ENCODE peak calls at places on chromosomes 16 and 17, in ten cellular contexts. B, K, V, J, D, U, X, P, E and O are unnamed samples.

GRCh38 chr17:60743812-60744211 is 66.2 kb downstream of the BCAS3 start:
- DNase-seq in B (no peak), K (peak; percentile 30), V (peak; percentile 48), J (no peak), D (no peak), U (no peak), X (no peak), P (peak; percentile 10), E (peak; percentile 51), O (peak; percentile 76)

GRCh38 chr17:81509048-81509686 is 3.4 kb downstream of the ACTG1 start:
- DNase-seq in B (no peak), K (no peak), V (no peak), J (no peak), D (peak; percentile 41), U (no peak), X (no peak), P (no peak), E (no peak), O (no peak)

GRCh38 chr17:78798695-78799559 is 16.9 kb upstream of the CYTH1 start:
- DNase-seq in B (no peak), K (peak; percentile 27), V (no peak), J (no peak), D (peak; percentile 35), U (no peak), X (no peak), P (no peak), E (peak; percentile 35), O (no peak)

GRCh38 chr16:81524382-81524781 is 79.8 kb downstream of the CMIP start:
- DNase-seq in B (no peak), K (no peak), V (no peak), J (no peak), D (no peak), U (peak; percentile 53), X (no peak), P (no peak), E (no peak), O (no peak)

GRCh38 chr17:80485846-80486245 is 9.4 kb upstream of the NPTX1 start:
- DNase-seq in B (no peak), K (no peak), V (no peak), J (no peak), D (no peak), U (no peak), X (no peak), P (no peak), E (no peak), O (no peak)

GRCh38 chr16:27543801-27544200 is 5.9 kb downstream of the GTF3C1 start:
- DNase-seq in B (no peak), K (no peak), V (no peak), J (no peak), D (peak; percentile 33), U (peak; percentile 3), X (no peak), P (no peak), E (no peak), O (no peak)

GRCh38 chr17:79350516-79350915 is 260.3 kb downstream of the RBFOX3 start:
- DNase-seq in B (no peak), K (no peak), V (no peak), J (no peak), D (no peak), U (no peak), X (no peak), P (no peak), E (no peak), O (no peak)

GRCh38 chr17:60065136-60065535 is 13.6 kb downstream of the HEATR6 start:
- DNase-seq in B (no peak), K (no peak), V (no peak), J (no peak), D (peak; percentile 64), U (no peak), X (no peak), P (no peak), E (peak; percentile 42), O (no peak)

GRCh38 chr17:75826561-75827290 is 17.5 kb downstream of the UNC13D start:
- DNase-seq in B (no peak), K (no peak), V (no peak), J (no peak), D (no peak), U (no peak), X (no peak), P (no peak), E (no peak), O (no peak)

GRCh38 chr16:87180069-87180468 is 137.1 kb downstream of the C16orf95 start:
- DNase-seq in B (no peak), K (no peak), V (no peak), J (no peak), D (no peak), U (no peak), X (no peak), P (no peak), E (no peak), O (no peak)

GRCh38 chr16:53912155-53912554 is 208.2 kb downstream of the FTO start:
- DNase-seq in B (no peak), K (no peak), V (no peak), J (no peak), D (no peak), U (no peak), X (no peak), P (no peak), E (no peak), O (no peak)

GRCh38 chr16:13298676-13299075 is 397.3 kb downstream of the SHISA9 start:
- DNase-seq in B (no peak), K (peak; percentile 30), V (no peak), J (no peak), D (no peak), U (no peak), X (no peak), P (no peak), E (no peak), O (peak; percentile 89)
- H3K4me3 ChIP-seq in B (no peak overlapping the region), K (no peak overlapping the region), V (no peak overlapping the region), J (no peak overlapping the region), D (no peak overlapping the region), U (no peak overlapping the region), X (no peak overlapping the region), P (no peak overlapping the region), E (no peak overlapping the region), O (no peak overlapping the region)

DNA sequence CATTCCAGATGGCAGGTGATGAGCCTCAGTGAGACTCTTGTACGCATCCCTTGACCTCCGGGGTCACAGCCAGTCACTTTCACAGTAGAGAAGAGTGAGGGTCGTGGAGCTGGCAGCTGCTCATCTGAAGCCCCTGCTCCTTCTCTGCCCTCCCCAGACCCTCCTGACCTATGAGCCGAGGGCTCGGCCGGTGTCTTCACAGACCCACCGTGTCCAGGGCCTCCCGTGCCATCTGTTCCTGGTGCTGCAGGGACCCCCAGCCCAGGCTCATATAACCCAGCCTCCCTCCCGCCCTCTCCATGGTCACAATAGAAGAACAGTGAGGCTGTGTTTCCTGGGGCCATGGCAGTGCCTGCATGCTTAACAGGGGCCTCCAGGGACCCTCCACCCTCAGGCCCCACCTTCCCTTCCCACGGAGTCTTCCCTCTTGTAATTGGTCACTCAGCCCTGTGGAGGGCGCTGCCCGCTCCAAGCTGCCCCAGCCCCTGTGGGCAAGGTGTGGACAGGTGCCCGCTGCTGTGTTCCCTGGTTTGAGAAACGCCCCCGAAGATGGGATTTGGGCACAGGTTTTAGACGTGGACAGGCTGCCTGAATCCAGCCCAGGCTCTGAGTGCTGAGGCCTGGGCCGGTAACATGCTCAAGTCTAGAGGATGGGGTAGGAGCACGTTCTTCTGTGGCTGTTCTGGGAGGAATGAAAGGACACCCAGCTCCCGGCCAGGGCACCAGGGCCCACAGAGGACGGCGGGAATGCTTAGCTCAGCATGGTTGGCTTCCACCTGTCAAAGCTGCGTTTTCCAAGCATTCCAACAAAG is 38.7 kb downstream of the ACSF3 start:
- DNase-seq in B (peak; percentile 60), K (no peak), V (no peak), J (no peak), D (no peak), U (peak; percentile 38), X (no peak), P (no peak), E (no peak), O (no peak)
- TF ChIP-seq CTCF in B (no peak), K (peak; percentile 46), V (peak; percentile 19), J (no peak), D (no peak), U (no peak), X (no peak), P (no peak), E (no peak), O (no peak)

DNA sequence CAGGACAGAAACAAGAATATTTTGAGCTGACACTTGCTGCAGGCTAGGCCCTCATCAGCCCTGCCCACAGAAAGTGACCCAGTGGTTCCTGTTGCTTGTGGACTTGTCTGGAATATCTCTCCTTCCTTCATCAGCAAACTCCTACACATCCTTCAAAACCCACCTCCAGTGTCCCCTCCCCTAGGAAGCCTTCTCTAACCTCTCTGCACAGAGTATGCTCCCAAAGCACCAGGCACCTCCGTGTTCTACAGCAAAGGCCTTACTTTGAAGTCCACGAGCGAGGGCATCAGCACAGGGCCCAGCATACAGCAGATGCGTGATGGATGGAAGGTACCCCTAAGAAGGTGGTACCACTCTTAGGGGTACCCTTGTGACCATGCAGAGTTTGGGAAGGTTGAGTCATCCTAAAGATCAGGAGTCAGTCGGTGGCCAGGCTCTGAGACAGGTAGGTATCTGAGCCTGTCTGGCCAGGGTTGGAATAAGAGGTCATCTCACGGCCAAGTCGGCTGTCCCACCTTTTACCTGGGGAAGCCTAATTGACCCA is 2.0 kb downstream of the CCDC102A start:
- DNase-seq in B (no peak), K (no peak), V (no peak), J (no peak), D (no peak), U (peak; percentile 43), X (no peak), P (no peak), E (no peak), O (no peak)
- H3K4me3 ChIP-seq in B (no peak overlapping the region), K (no peak overlapping the region), V (no peak overlapping the region), J (no peak overlapping the region), D (no peak overlapping the region), U (no peak overlapping the region), X (no peak overlapping the region), P (no peak overlapping the region), E (no peak overlapping the region), O (no peak overlapping the region)

DNA sequence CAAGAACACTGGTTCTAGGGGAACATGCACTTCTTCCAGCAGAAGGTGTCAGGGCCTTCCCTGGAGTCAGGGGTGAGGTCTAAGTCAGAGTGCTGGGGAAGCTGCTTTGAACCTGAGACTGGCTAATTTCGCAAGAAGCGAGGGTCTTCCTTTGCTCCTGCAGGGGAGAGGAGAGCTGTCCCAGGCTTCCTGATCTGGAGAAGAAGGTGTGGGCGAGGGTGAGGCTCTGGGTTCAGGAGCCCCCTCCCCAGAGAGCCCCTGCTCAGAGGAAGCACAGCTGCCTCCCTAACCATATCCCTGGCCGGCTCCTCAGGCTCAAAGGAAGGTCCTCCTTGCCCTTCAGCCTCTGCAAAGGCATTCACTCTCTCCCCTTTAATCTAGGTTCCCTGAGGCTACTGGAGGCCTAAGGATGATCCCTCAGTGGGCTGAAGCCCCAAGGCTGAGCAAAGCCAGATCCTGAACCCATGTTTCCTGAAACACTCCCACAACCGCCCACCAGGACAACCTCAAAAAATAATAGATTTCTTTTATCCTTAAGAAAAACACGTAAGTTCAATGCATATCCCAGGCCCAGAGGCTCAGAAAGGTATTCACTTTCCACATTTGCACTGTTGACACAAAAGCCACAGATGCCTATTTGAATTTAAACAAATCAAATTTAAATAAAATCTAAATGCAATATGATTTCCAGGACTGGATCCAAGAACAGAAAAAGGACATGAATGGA is 71.4 kb upstream of the RCVRN start:
- DNase-seq in B (no peak), K (no peak), V (no peak), J (no peak), D (no peak), U (no peak), X (no peak), P (no peak), E (no peak), O (no peak)
- TF ChIP-seq CTCF in B (no peak), K (no peak), V (no peak), J (no peak), D (no peak), U (no peak), X (no peak), P (no peak), E (no peak), O (no peak)